ENCODE peak calls at places on chromosomes 3 and 15, in seven cellular contexts. M is fibroblast of pulmonary artery; X is iPS-NIHi11; F is K562; T is spleen; G is central memory CD8-positive, alpha-beta T cell; Y is GM20000. R is an unnamed sample.

GRCh38 chr3:57556459-57557087 is 499 bp downstream of the PDE12 start:
- DNase-seq in F (no peak), Y (peak; percentile 30), G (no peak), M (peak; percentile 32), X (no peak), T (peak; percentile 88), R (peak; percentile 65)

GRCh38 chr15:67834593-67835348 is 5.1 kb downstream of the RNU6-1 start:
- DNase-seq in T (peak; percentile 78), X (peak; percentile 35), F (no peak), Y (no peak), M (no peak), G (no peak), R (no peak)

GRCh38 chr15:23497710-23498111 is 50.7 kb upstream of the GOLGA6L2 start:
- DNase-seq in Y (no peak), G (no peak), F (peak; percentile 11), T (no peak), M (no peak), X (peak; percentile 10), R (peak; percentile 64)

GRCh38 chr3:126111126-126111551 is 27.2 kb upstream of the SLC41A3 start:
- DNase-seq in Y (no peak), F (no peak), G (no peak), M (no peak), X (peak; percentile 3), T (peak; percentile 65), R (no peak)

GRCh38 chr3:35641920-35642532 is 2.7 kb downstream of the ARPP21 start:
- DNase-seq in T (no peak), G (no peak), M (no peak), F (no peak), X (no peak), Y (no peak), R (peak; percentile 53)

GRCh38 chr15:75455424-75455981 is 4.0 kb upstream of the SIN3A start:
- DNase-seq in X (peak; percentile 88), G (peak; percentile 82), Y (peak; percentile 88), M (peak; percentile 74), T (peak; percentile 96), F (peak; percentile 92), R (peak; percentile 95)

GRCh38 chr3:197417451-197417850 is 119.0 kb upstream of the DLG1 start:
- DNase-seq in X (no peak), G (no peak), Y (no peak), F (no peak), M (peak; percentile 44), T (no peak), R (no peak)

GRCh38 chr3:47250309-47251060 is 32.1 kb downstream of the KIF9 start:
- DNase-seq in F (peak; percentile 79), X (peak; percentile 72), M (peak; percentile 49), G (no peak), T (peak; percentile 47), Y (peak; percentile 59), R (peak; percentile 71)

GRCh38 chr3:132596816-132597433 is at the start of gene ACKR4:
- DNase-seq in T (no peak), X (no peak), Y (peak; percentile 3), G (no peak), F (no peak), M (peak; percentile 7), R (peak; percentile 69)

GRCh38 chr3:182596673-182597410 is 196.5 kb upstream of the ATP11B start:
- DNase-seq in G (no peak), T (no peak), F (no peak), X (no peak), M (no peak), Y (no peak), R (no peak)

GRCh38 chr3:59127071-59127470 is 77.2 kb upstream of the CFAP20DC start:
- DNase-seq in F (no peak), X (peak; percentile 13), T (no peak), G (no peak), M (peak; percentile 40), Y (no peak), R (no peak)

GRCh38 chr3:99648091-99648490 is 9.7 kb downstream of the COL8A1 start:
- DNase-seq in Y (no peak), T (no peak), F (no peak), X (no peak), G (no peak), M (peak; percentile 68), R (no peak)

GRCh38 chr3:14719006-14719405 is 44.1 kb downstream of the C3orf20 start:
- DNase-seq in Y (no peak), T (no peak), F (no peak), X (no peak), G (no peak), M (peak; percentile 28), R (no peak)

GRCh38 chr3:141412087-141412935 is 44.0 kb downstream of the ZBTB38 start:
- DNase-seq in G (peak; percentile 46), T (no peak), M (peak; percentile 77), F (no peak), X (peak; percentile 50), Y (peak; percentile 65), R (no peak)

GRCh38 chr15:101173233-101174119 is 78.4 kb downstream of the CHSY1 start:
- DNase-seq in F (no peak), M (no peak), G (no peak), Y (no peak), T (no peak), X (no peak), R (no peak)

GRCh38 chr15:80846416-80846815 is 67.2 kb downstream of the CEMIP start:
- DNase-seq in Y (no peak), X (no peak), F (no peak), T (no peak), M (no peak), G (no peak), R (no peak)

GRCh38 chr3:140576444-140576843 is 101.4 kb upstream of the TRIM42 start:
- DNase-seq in T (no peak), Y (no peak), G (no peak), X (no peak), F (no peak), M (no peak), R (no peak)

GRCh38 chr3:55156851-55157650 is 229.2 kb upstream of the LRTM1 start:
- DNase-seq in F (no peak), M (peak; percentile 61), X (no peak), G (no peak), Y (no peak), T (no peak), R (no peak)

GRCh38 chr3:161163297-161163696 is 57.8 kb upstream of the NMD3 start:
- DNase-seq in M (peak; percentile 93), G (no peak), T (no peak), F (no peak), Y (no peak), X (no peak), R (no peak)

GRCh38 chr15:69794643-69795461 is 302.9 kb downstream of the TLE3 start:
- DNase-seq in F (no peak), X (peak; percentile 47), G (no peak), M (peak; percentile 50), Y (no peak), T (peak; percentile 63), R (no peak)

GRCh38 chr3:65277788-65278187 is 590.0 kb upstream of the ADAMTS9 start:
- DNase-seq in X (no peak), T (no peak), F (no peak), Y (no peak), M (no peak), G (no peak), R (no peak)

GRCh38 chr3:98962951-98963350 is 61.5 kb upstream of the DCBLD2 start:
- DNase-seq in X (no peak), F (no peak), G (no peak), T (no peak), Y (no peak), M (no peak), R (no peak)

GRCh38 chr15:74130089-74130848 is at the start of gene ISLR2:
- DNase-seq in M (no peak), Y (no peak), X (no peak), F (peak; percentile 45), G (no peak), T (no peak), R (no peak)